ENCODE peak calls at places on chromosomes 13 and 19, in ten cellular contexts. One of them, this sample, is unnamed.

GRCh38 chr19:23263870-23264590 is 13.8 kb upstream of the ZNF724 start:
- DNase-seq in IMR-90: no peak
- DNase-seq in heart right ventricle: no peak
- DNase-seq in body of pancreas: no peak
- DNase-seq in cardiac muscle cell: peak; percentile 14
- DNase-seq in ovary: peak; percentile 30
- DNase-seq in tibial nerve: peak; percentile 11
- DNase-seq in ascending aorta: no peak
- DNase-seq in fibroblast of lung: no peak
- DNase-seq in thyroid gland: no peak
- DNase-seq in this sample: no peak

GRCh38 chr19:14514215-14514871 is 3.9 kb downstream of the DNAJB1 start:
- DNase-seq in IMR-90: no peak
- DNase-seq in heart right ventricle: no peak
- DNase-seq in body of pancreas: no peak
- DNase-seq in cardiac muscle cell: no peak
- DNase-seq in ovary: no peak
- DNase-seq in tibial nerve: no peak
- DNase-seq in ascending aorta: no peak
- DNase-seq in fibroblast of lung: no peak
- DNase-seq in thyroid gland: no peak
- DNase-seq in this sample: peak; percentile 21

GRCh38 chr19:31502536-31503170 is 153.4 kb upstream of the TSHZ3 start:
- DNase-seq in IMR-90: no peak
- DNase-seq in heart right ventricle: no peak
- DNase-seq in body of pancreas: no peak
- DNase-seq in cardiac muscle cell: no peak
- DNase-seq in ovary: no peak
- DNase-seq in tibial nerve: no peak
- DNase-seq in ascending aorta: peak; percentile 25
- DNase-seq in fibroblast of lung: no peak
- DNase-seq in thyroid gland: no peak
- DNase-seq in this sample: no peak

GRCh38 chr13:51557875-51558604 is 26.2 kb upstream of the WDFY2 start:
- DNase-seq in IMR-90: peak; percentile 88
- DNase-seq in heart right ventricle: no peak
- DNase-seq in body of pancreas: no peak
- DNase-seq in cardiac muscle cell: peak; percentile 84
- DNase-seq in ovary: no peak
- DNase-seq in tibial nerve: no peak
- DNase-seq in ascending aorta: no peak
- DNase-seq in fibroblast of lung: peak; percentile 68
- DNase-seq in thyroid gland: no peak
- DNase-seq in this sample: peak; percentile 59

GRCh38 chr13:39263033-39263432 is 224.8 kb downstream of the NHLRC3 start:
- DNase-seq in IMR-90: peak; percentile 23
- DNase-seq in heart right ventricle: no peak
- DNase-seq in body of pancreas: peak; percentile 32
- DNase-seq in cardiac muscle cell: peak; percentile 65
- DNase-seq in ovary: peak; percentile 38
- DNase-seq in tibial nerve: peak; percentile 75
- DNase-seq in ascending aorta: peak; percentile 67
- DNase-seq in fibroblast of lung: peak; percentile 50
- DNase-seq in thyroid gland: peak; percentile 36
- DNase-seq in this sample: peak; percentile 35

GRCh38 chr13:38135590-38135989 is 214.1 kb upstream of the UFM1 start:
- DNase-seq in IMR-90: no peak
- DNase-seq in heart right ventricle: no peak
- DNase-seq in body of pancreas: no peak
- DNase-seq in cardiac muscle cell: no peak
- DNase-seq in ovary: no peak
- DNase-seq in tibial nerve: no peak
- DNase-seq in ascending aorta: no peak
- DNase-seq in fibroblast of lung: no peak
- DNase-seq in thyroid gland: no peak
- DNase-seq in this sample: peak; percentile 23

GRCh38 chr13:75372517-75372916 is 109.5 kb downstream of the TBC1D4 start:
- DNase-seq in IMR-90: peak; percentile 62
- DNase-seq in heart right ventricle: no peak
- DNase-seq in body of pancreas: no peak
- DNase-seq in cardiac muscle cell: peak; percentile 72
- DNase-seq in ovary: no peak
- DNase-seq in tibial nerve: peak; percentile 70
- DNase-seq in ascending aorta: no peak
- DNase-seq in fibroblast of lung: peak; percentile 78
- DNase-seq in thyroid gland: no peak
- DNase-seq in this sample: no peak

GRCh38 chr13:73782781-73783180 is 351.4 kb downstream of the KLF12 start:
- DNase-seq in IMR-90: peak; percentile 78
- DNase-seq in heart right ventricle: no peak
- DNase-seq in body of pancreas: no peak
- DNase-seq in cardiac muscle cell: no peak
- DNase-seq in ovary: no peak
- DNase-seq in tibial nerve: no peak
- DNase-seq in ascending aorta: no peak
- DNase-seq in fibroblast of lung: peak; percentile 27
- DNase-seq in thyroid gland: no peak
- DNase-seq in this sample: no peak

GRCh38 chr13:78621086-78621485 is 17.7 kb upstream of the POU4F1 start:
- DNase-seq in IMR-90: no peak
- DNase-seq in heart right ventricle: no peak
- DNase-seq in body of pancreas: no peak
- DNase-seq in cardiac muscle cell: no peak
- DNase-seq in ovary: no peak
- DNase-seq in tibial nerve: no peak
- DNase-seq in ascending aorta: no peak
- DNase-seq in fibroblast of lung: no peak
- DNase-seq in thyroid gland: no peak
- DNase-seq in this sample: no peak

GRCh38 chr19:50565984-50566903 is 2.0 kb downstream of the LRRC4B start:
- DNase-seq in IMR-90: no peak
- DNase-seq in heart right ventricle: no peak
- DNase-seq in body of pancreas: no peak
- DNase-seq in cardiac muscle cell: no peak
- DNase-seq in ovary: no peak
- DNase-seq in tibial nerve: no peak
- DNase-seq in ascending aorta: no peak
- DNase-seq in fibroblast of lung: no peak
- DNase-seq in thyroid gland: no peak
- DNase-seq in this sample: peak; percentile 69

GRCh38 chr13:30002577-30002976 is 152.2 kb upstream of the UBL3 start:
- DNase-seq in IMR-90: peak; percentile 85
- DNase-seq in heart right ventricle: no peak
- DNase-seq in body of pancreas: no peak
- DNase-seq in cardiac muscle cell: peak; percentile 32
- DNase-seq in ovary: no peak
- DNase-seq in tibial nerve: no peak
- DNase-seq in ascending aorta: no peak
- DNase-seq in fibroblast of lung: peak; percentile 63
- DNase-seq in thyroid gland: no peak
- DNase-seq in this sample: peak; percentile 80

DNA sequence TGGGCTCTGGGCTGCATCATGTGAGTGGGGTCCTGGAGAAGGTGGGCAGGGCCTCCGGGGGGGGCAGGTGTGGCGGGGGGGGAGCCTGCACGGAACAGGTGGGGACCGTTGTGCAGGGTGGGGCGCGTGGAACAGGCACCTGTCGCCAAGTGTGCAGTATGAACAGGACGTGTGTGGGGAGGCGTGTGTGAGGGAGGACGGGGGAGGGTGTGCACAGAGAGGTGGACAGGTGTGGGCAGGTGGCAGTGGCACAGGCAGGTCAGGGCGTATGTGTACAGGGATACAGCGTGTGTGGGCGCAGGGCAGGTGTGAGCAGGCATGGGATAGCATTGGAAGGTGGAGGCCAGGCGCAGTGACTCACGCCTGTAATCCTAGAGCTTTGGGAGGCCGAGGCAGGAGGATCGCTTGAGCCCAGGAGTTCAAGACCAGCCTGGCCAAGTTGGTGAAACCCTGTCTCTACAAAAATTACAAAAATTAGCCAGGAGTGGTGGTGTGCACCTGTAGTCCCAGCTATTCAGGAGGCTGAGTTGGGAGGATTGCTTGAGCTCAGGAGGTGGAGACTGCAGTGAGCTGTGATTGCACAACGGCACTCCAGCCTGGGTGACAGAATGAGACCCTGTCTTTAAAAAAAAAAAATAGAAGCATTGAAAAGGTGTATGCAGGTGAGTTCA is 3.2 kb downstream of the PLK5 start:
- DNase-seq in IMR-90: no peak
- DNase-seq in heart right ventricle: no peak
- DNase-seq in body of pancreas: no peak
- DNase-seq in cardiac muscle cell: no peak
- DNase-seq in ovary: no peak
- DNase-seq in tibial nerve: no peak
- DNase-seq in ascending aorta: no peak
- DNase-seq in fibroblast of lung: no peak
- DNase-seq in thyroid gland: no peak
- DNase-seq in this sample: peak; percentile 47
- H3K27me3 ChIP-seq in IMR-90: peaks cover 30% of the 10 kb centered on the region
- H3K27me3 ChIP-seq in heart right ventricle: peaks cover 26% of the 10 kb centered on the region
- H3K27me3 ChIP-seq in body of pancreas: no peaks in the 10 kb centered on the region
- H3K27me3 ChIP-seq in cardiac muscle cell: peaks cover 80% of the 10 kb centered on the region
- H3K27me3 ChIP-seq in ovary: no peaks in the 10 kb centered on the region
- H3K27me3 ChIP-seq in tibial nerve: no peaks in the 10 kb centered on the region
- H3K27me3 ChIP-seq in ascending aorta: peaks cover 17% of the 10 kb centered on the region
- H3K27me3 ChIP-seq in fibroblast of lung: peaks cover 18% of the 10 kb centered on the region
- H3K27me3 ChIP-seq in thyroid gland: peaks cover 7% of the 10 kb centered on the region
- H3K27me3 ChIP-seq in this sample: peaks cover 31% of the 10 kb centered on the region

DNA sequence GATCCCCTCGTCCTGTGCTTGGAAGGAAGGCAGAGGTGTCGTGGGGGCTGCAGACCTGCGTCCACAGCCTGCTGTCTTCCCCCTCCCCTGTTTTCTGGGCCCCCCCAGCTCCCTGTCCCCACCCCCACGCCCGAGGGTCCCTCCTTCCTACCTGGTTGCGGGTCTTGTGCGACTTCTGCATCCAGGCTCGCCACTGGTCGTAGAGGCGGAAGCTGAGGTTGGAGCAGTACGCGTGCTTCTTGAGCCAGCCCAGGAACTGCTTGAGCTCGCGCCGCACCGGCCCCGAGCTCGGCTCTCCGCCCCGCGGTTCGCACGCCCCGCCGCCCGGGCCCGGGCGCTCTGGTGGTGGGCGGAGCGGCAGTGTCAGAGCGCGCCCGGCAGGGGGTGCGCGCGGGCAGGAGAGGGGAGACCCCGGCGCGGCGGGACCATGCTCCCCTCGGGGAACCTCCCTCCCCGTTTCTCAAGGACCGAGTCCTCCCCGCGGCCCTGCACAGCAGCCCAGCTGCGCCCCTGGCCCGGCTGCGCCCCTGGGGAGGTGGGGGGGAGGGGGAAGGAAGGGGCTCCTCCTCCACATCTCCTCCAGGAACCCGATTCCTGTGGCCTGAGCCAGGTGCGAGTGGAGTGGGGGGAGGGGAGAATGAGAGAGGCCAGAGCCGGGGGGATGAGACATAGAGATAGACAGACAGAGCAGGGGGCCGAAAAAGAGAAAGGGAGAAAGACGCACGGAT is 5.7 kb downstream of the REX1BD start:
- DNase-seq in IMR-90: peak; percentile 76
- DNase-seq in heart right ventricle: peak; percentile 80
- DNase-seq in body of pancreas: peak; percentile 72
- DNase-seq in cardiac muscle cell: peak; percentile 90
- DNase-seq in ovary: peak; percentile 85
- DNase-seq in tibial nerve: peak; percentile 63
- DNase-seq in ascending aorta: peak; percentile 87
- DNase-seq in fibroblast of lung: peak; percentile 72
- DNase-seq in thyroid gland: peak; percentile 77
- DNase-seq in this sample: peak; percentile 100
- TF ChIP-seq CTCF in IMR-90: peak; percentile 96
- TF ChIP-seq CTCF in heart right ventricle: peak; percentile 77
- TF ChIP-seq CTCF in body of pancreas: peak; percentile 92
- TF ChIP-seq CTCF in cardiac muscle cell: peak; percentile 63
- TF ChIP-seq CTCF in ovary: peak; percentile 91
- TF ChIP-seq CTCF in tibial nerve: peak; percentile 96
- TF ChIP-seq CTCF in ascending aorta: peak; percentile 94
- TF ChIP-seq CTCF in fibroblast of lung: peak; percentile 62
- TF ChIP-seq CTCF in thyroid gland: peak; percentile 97
- TF ChIP-seq CTCF in this sample: peak; percentile 59

DNA sequence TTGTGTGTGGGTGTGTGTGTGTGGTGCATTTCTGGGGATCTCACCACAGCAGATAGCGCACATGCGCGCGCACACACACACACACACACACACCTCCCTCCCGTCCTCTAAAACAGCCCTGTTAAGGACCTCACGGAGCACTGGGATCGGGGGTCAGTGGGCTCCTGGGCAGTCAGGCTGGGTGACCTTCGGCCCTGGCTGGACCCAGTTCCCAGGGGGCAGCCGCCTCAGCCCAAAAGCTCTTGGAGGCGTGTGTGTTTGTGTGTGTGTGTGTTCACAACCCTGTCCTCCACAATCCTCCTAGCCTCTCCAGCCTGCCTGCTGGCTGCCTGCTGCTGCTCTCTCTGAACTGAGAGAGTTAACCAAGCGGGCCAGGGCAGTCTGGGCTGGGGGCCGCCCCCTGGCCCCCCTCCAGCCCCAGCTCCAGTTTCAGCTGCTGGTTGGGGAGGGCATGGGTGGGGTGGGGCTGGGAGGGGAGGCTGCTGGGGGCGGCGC is 272 bp upstream of the FXYD1 start:
- DNase-seq in IMR-90: no peak
- DNase-seq in heart right ventricle: peak; percentile 76
- DNase-seq in body of pancreas: no peak
- DNase-seq in cardiac muscle cell: peak; percentile 61
- DNase-seq in ovary: peak; percentile 79
- DNase-seq in tibial nerve: no peak
- DNase-seq in ascending aorta: no peak
- DNase-seq in fibroblast of lung: peak; percentile 55
- DNase-seq in thyroid gland: no peak
- DNase-seq in this sample: peak; percentile 81
- H3K4me1 ChIP-seq in IMR-90: peaks cover 18% of the 10 kb centered on the region
- H3K4me1 ChIP-seq in heart right ventricle: peaks cover 31% of the 10 kb centered on the region
- H3K4me1 ChIP-seq in body of pancreas: peaks cover 46% of the 10 kb centered on the region
- H3K4me1 ChIP-seq in cardiac muscle cell: peaks cover 52% of the 10 kb centered on the region
- H3K4me1 ChIP-seq in ovary: peaks cover 12% of the 10 kb centered on the region
- H3K4me1 ChIP-seq in tibial nerve: no peaks in the 10 kb centered on the region
- H3K4me1 ChIP-seq in ascending aorta: peaks cover 34% of the 10 kb centered on the region
- H3K4me1 ChIP-seq in fibroblast of lung: peaks cover 30% of the 10 kb centered on the region
- H3K4me1 ChIP-seq in thyroid gland: peaks cover 4% of the 10 kb centered on the region
- H3K4me1 ChIP-seq in this sample: peaks cover 14% of the 10 kb centered on the region

DNA sequence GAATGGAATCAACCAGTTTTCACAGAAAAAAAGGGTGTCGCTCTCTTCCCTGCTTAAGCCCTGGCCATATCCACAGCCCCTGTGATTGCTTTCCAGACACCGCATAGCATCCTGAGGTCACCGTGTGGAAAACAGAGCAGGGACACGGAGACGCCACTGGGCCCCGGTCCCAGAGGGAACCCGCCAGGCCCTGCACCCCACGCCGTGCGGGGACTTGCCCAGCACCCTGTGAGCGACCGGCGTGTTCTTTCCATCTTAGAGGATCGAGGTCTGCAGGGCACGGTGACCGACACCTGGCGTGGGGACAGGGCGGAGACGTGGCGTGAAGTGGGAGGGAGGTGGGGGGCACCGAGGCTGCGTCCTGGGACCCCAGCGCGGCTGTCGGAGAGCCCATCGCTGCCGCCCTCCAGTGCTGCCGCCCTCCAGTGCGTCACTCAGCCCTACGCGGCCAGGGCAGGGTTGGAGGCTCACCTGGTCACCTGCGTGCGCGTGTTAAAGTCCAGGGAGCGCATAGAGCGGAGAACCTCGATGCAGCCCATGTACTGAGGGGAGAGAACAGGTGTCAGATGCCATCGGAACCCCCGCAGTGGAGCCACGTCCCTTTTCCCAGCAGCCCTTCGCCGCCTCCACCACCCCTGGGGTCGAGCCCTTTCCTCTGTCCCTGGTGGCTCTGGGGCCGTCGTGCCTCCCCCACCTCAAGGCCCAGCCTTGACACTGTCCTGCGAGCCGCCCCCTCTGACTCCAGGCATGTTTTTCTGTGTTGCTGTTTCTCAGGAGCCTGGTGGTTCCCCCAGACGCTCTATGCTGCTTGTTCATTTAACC is 20.2 kb downstream of the SHC2 start:
- DNase-seq in IMR-90: no peak
- DNase-seq in heart right ventricle: no peak
- DNase-seq in body of pancreas: no peak
- DNase-seq in cardiac muscle cell: no peak
- DNase-seq in ovary: no peak
- DNase-seq in tibial nerve: no peak
- DNase-seq in ascending aorta: no peak
- DNase-seq in fibroblast of lung: no peak
- DNase-seq in thyroid gland: no peak
- DNase-seq in this sample: no peak
- H3K27me3 ChIP-seq in IMR-90: no peaks in the 10 kb centered on the region
- H3K27me3 ChIP-seq in heart right ventricle: no peaks in the 10 kb centered on the region
- H3K27me3 ChIP-seq in body of pancreas: no peaks in the 10 kb centered on the region
- H3K27me3 ChIP-seq in cardiac muscle cell: no peaks in the 10 kb centered on the region
- H3K27me3 ChIP-seq in ovary: no peaks in the 10 kb centered on the region
- H3K27me3 ChIP-seq in tibial nerve: no peaks in the 10 kb centered on the region
- H3K27me3 ChIP-seq in ascending aorta: no peaks in the 10 kb centered on the region
- H3K27me3 ChIP-seq in fibroblast of lung: no peaks in the 10 kb centered on the region
- H3K27me3 ChIP-seq in thyroid gland: no peaks in the 10 kb centered on the region
- H3K27me3 ChIP-seq in this sample: no peaks in the 10 kb centered on the region